ENCODE peak calls at places on chromosomes 5 and 9, in five cellular contexts. B is epithelial cell of esophagus, G is AG10803, M is right atrium auricular region, P is coronary artery. O is an unnamed sample.

GRCh38 chr5:78745985-78746384 is 97.4 kb upstream of the LHFPL2 start:
- DNase-seq in B (no peak), G (peak), M (no peak), P (no peak), O (no peak)

GRCh38 chr5:113022661-113023060 is 46.1 kb downstream of the DCP2 start:
- DNase-seq in B (peak), G (no peak), M (no peak), P (no peak), O (no peak)

GRCh38 chr9:97362777-97363545 is 48.9 kb upstream of the TDRD7 start:
- DNase-seq in B (no peak), G (no peak), M (no peak), P (peak), O (no peak)

GRCh38 chr9:99385814-99386279 is 163.8 kb downstream of the SEC61B start:
- DNase-seq in B (peak), G (peak), M (no peak), P (no peak), O (no peak)

GRCh38 chr5:3512291-3512690 is 83.3 kb upstream of the IRX1 start:
- DNase-seq in B (no peak), G (no peak), M (no peak), P (no peak), O (no peak)

GRCh38 chr5:169242849-169243186 is 58.1 kb downstream of the SLIT3 start:
- DNase-seq in B (no peak), G (peak), M (no peak), P (no peak), O (no peak)

GRCh38 chr5:77776606-77777206 is 567 bp upstream of the TBCA start:
- DNase-seq in B (no peak), G (no peak), M (no peak), P (no peak), O (no peak)

GRCh38 chr5:136516617-136517016 is 151.3 kb upstream of the TRPC7 start:
- DNase-seq in B (no peak), G (no peak), M (no peak), P (no peak), O (no peak)

GRCh38 chr9:89877051-89878002 is 272.5 kb downstream of the GADD45G start:
- DNase-seq in B (no peak), G (no peak), M (peak), P (peak), O (no peak)

GRCh38 chr5:51621156-51621555 is 237.9 kb downstream of the ISL1 start:
- DNase-seq in B (no peak), G (no peak), M (no peak), P (no peak), O (no peak)

GRCh38 chr9:110099236-110099741 is 108.7 kb downstream of the C9orf152 start:
- DNase-seq in B (peak), G (peak), M (peak), P (no peak), O (peak)

GRCh38 chr9:93035821-93036351 is 22.6 kb upstream of the SUSD3 start:
- DNase-seq in B (no peak), G (no peak), M (no peak), P (no peak), O (no peak)

GRCh38 chr5:108930107-108930506 is 182.4 kb downstream of the FER start:
- DNase-seq in B (no peak), G (no peak), M (no peak), P (no peak), O (no peak)

GRCh38 chr5:58717303-58718012 is 134.6 kb downstream of the RAB3C start:
- DNase-seq in B (no peak), G (no peak), M (no peak), P (no peak), O (no peak)

GRCh38 chr9:94908583-94909249 is 182.2 kb downstream of the AOPEP start:
- DNase-seq in B (no peak), G (no peak), M (peak), P (no peak), O (no peak)

GRCh38 chr9:125440411-125440810 is 178.8 kb downstream of the GAPVD1 start:
- DNase-seq in B (no peak), G (no peak), M (no peak), P (peak), O (no peak)

GRCh38 chr9:84493284-84493947 is 152.9 kb upstream of the SLC28A3 start:
- DNase-seq in B (no peak), G (no peak), M (no peak), P (no peak), O (no peak)

GRCh38 chr9:70988551-70988950 is 132.9 kb downstream of the TRPM3 start:
- DNase-seq in B (no peak), G (peak), M (no peak), P (no peak), O (peak)

GRCh38 chr9:77841739-77842386 is 189.7 kb downstream of the GNAQ start:
- DNase-seq in B (no peak), G (peak), M (no peak), P (no peak), O (no peak)

GRCh38 chr5:38167562-38167996 is 90.8 kb upstream of the EGFLAM start:
- DNase-seq in B (no peak), G (no peak), M (peak), P (no peak), O (no peak)

GRCh38 chr9:130870491-130871381 is 25.9 kb downstream of the QRFP start:
- DNase-seq in B (no peak), G (no peak), M (no peak), P (no peak), O (no peak)

GRCh38 chr9:92097997-92098482 is 17.2 kb downstream of the SPTLC1 start:
- DNase-seq in B (peak), G (peak), M (peak), P (peak), O (no peak)

GRCh38 chr9:130347931-130348330 is 82.4 kb downstream of the HMCN2 start:
- DNase-seq in B (no peak), G (no peak), M (no peak), P (no peak), O (no peak)

GRCh38 chr5:180467028-180467427 is 27.2 kb upstream of the CNOT6 start:
- DNase-seq in B (peak), G (peak), M (no peak), P (no peak), O (no peak)

GRCh38 chr9:83406901-83407300 is 131.3 kb downstream of the FRMD3 start:
- DNase-seq in B (no peak), G (no peak), M (no peak), P (no peak), O (no peak)

GRCh38 chr9:122498883-122499288 is 11.7 kb upstream of the OR1J2 start:
- DNase-seq in B (peak), G (peak), M (no peak), P (no peak), O (peak)

GRCh38 chr9:87795178-87795577 is 69.3 kb downstream of the CTSL start:
- DNase-seq in B (no peak), G (no peak), M (no peak), P (no peak), O (no peak)

GRCh38 chr9:128382261-128382660 is 11.1 kb downstream of the URM1 start:
- DNase-seq in B (no peak), G (no peak), M (no peak), P (no peak), O (no peak)

GRCh38 chr5:145806923-145807322 is 28.2 kb downstream of the PRELID2 start:
- DNase-seq in B (peak), G (no peak), M (no peak), P (no peak), O (no peak)

GRCh38 chr5:154674029-154674428 is 81.1 kb upstream of the LARP1 start:
- DNase-seq in B (no peak), G (no peak), M (no peak), P (no peak), O (no peak)

GRCh38 chr9:37964740-37965081 is 60.8 kb upstream of the SLC25A51 start:
- DNase-seq in B (no peak), G (no peak), M (no peak), P (no peak), O (no peak)

GRCh38 chr9:130549093-130549735 is 30.2 kb upstream of the FUBP3 start:
- DNase-seq in B (peak), G (no peak), M (no peak), P (no peak), O (no peak)

GRCh38 chr5:82467006-82467561 is 188.9 kb upstream of the RPS23 start:
- DNase-seq in B (no peak), G (peak), M (peak), P (no peak), O (peak)

GRCh38 chr5:179158556-179158955 is 98.4 kb downstream of the ZNF354C start:
- DNase-seq in B (no peak), G (no peak), M (no peak), P (no peak), O (no peak)

GRCh38 chr5:53378590-53379247 is 101.7 kb upstream of the FST start:
- DNase-seq in B (peak), G (peak), M (no peak), P (no peak), O (no peak)

GRCh38 chr9:120439147-120439546 is 140.8 kb downstream of the CDK5RAP2 start:
- DNase-seq in B (peak), G (peak), M (no peak), P (no peak), O (no peak)

GRCh38 chr5:176578391-176578808 is 29.3 kb downstream of the CDHR2 start:
- DNase-seq in B (peak), G (peak), M (no peak), P (no peak), O (no peak)

GRCh38 chr9:118729981-118730380 is 639.3 kb downstream of the BRINP1 start:
- DNase-seq in B (no peak), G (no peak), M (no peak), P (no peak), O (no peak)

GRCh38 chr9:89594811-89595550 is 9.8 kb upstream of the GADD45G start:
- DNase-seq in B (no peak), G (no peak), M (peak), P (no peak), O (no peak)

DNA sequence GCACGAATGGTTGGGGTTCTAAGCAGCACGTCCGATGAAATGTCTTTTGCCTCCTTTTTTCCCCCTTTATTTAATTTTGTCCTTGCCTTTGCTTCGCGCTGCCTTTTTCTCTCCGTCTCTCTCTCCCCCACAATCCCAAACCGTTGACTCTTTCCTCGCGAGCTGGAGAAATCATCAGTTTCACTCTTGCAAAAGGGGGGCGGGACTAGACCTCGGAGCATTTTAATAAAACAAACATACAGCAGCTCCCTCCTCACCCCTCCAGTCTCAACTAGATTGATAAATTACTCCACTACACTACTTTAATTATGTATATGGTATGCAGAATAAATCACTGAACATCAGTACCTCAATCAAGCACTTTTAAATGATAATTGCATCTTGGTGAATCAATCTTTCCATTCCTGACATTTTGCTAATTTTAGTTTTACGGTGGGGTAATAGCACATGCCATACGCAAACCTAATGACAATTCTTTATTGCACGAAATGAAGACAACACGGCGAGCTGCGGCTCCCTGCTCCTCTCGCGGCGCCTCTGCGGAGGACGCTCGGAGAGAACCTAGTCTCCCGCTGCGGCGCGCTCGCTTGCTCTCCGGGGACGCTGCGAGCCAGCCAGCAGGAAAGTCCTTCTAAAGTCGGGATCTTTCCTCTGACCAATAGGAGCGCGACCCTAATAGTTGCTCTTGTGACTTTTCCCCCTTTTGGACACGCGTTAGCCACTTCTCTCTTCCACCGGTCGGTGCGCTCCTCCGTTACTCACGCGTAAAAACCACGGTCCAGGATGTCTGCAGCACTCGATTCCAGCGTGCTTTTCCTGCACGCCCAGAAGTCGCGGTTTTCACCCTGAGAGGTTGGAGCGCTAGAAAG is 816 bp upstream of the MEF2C start:
- DNase-seq in B (peak), G (peak), M (peak), P (peak), O (peak)
- TF ChIP-seq CTCF in B (no peak), G (peak), M (peak), P (no peak), O (no peak)

DNA sequence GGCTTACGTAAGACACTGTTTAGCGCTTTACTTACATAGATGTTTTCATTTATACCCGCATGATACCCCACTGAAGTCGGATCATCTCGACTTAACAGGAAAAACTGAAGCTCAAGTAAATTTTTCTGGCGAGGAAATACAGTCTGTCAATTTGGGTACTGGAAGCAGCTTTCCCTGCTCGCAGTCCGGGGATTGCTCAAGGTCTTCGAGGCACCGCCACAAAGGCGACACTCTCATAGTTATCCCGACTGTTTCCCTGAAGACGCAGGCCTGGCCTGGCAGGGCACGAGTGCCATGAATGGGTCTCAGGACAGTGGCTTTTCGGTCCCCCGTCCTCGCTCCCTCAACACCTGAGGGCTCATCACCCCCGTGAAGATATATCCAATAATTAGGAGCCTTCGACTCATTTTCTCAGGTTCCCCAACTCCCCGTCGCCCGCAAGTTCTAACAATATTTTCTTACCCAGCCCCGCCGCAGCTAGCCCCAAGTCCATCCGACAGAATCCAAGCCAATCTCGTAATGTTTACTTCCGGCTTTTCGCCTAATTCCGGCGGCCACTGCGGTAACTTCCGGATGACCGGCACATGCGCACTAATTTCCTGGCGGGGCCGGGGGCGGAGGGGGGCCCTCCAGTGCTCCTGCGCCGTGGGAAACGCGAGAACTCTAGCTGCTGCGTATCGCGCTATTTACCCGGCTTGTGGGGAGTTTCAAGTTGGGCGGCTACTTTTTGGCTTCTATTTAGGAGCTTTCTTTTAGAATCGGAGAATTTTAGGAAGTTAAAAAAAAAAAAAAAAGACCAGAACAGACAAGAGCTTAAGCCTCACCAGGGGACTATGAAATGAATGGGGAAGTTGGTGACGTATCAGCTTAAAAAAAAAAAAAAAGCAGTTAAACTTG is at the start of gene SLU7:
- DNase-seq in B (peak), G (peak), M (peak), P (peak), O (peak)
- H3K4me3 ChIP-seq in B (peak), G (peak), M (peak), P (peak), O (peak)

DNA sequence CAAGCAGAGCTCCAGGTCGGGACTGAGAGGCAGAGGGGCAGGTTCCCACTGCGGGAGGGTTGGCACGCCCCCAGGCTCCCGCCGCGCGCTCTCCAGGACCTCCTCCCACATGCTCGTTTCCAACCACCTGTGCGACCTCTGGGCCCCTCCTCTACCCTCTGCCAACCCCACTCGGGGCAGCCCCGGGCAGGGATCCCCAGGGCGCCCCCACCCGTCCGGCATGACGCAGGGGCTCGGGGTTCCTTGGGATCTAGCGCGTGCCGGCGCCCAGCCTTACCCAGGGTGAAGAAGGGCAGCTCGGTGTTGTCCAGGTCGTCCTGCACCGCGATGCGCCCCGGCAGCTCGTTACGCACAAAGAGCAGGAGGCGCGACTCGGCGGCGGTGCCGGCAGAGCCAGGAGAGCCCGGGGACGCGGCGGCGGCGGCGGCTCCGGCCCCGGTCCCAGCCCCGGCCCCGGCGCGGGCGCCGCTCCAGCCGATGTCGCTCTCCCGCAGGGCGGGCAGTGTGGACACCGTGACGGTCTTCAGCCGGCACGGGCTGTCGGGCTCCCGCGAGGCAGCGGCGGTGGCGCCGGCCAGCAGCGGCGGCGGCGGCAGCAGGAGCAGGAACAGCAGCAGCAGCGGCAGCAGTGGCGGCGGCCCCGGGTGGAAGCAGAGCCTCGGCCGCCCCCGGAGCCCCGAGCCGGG is 494 bp downstream of the ASTN2 start:
- DNase-seq in B (peak), G (peak), M (no peak), P (no peak), O (no peak)
- TF ChIP-seq CTCF in B (no peak), G (no peak), M (no peak), P (no peak), O (no peak)

GRCh38 chr9:34653131-34653530 is 1.1 kb downstream of the IL11RA start:
- DNase-seq in B (no peak), G (peak), M (no peak), P (no peak), O (no peak)
- H3K4me3 ChIP-seq in B (no peak), G (peak), M (peak), P (peak), O (no peak)

GRCh38 chr9:115998661-115999060 is 154.9 kb upstream of the PAPPA start:
- DNase-seq in B (no peak), G (peak), M (no peak), P (no peak), O (no peak)

GRCh38 chr9:116002181-116002580 is 151.4 kb upstream of the PAPPA start:
- DNase-seq in B (no peak), G (peak), M (no peak), P (no peak), O (no peak)

GRCh38 chr9:115999498-115999897 is 154.1 kb upstream of the PAPPA start:
- DNase-seq in B (peak), G (peak), M (no peak), P (no peak), O (no peak)

GRCh38 chr9:116000748-116001329 is 152.8 kb upstream of the PAPPA start:
- DNase-seq in B (peak), G (no peak), M (no peak), P (no peak), O (no peak)

GRCh38 chr9:115997923-115998322 is 155.7 kb upstream of the PAPPA start:
- DNase-seq in B (no peak), G (peak), M (no peak), P (no peak), O (peak)
- TF ChIP-seq CTCF in B (no peak), G (no peak), M (no peak), P (no peak), O (no peak)

GRCh38 chr5:40683351-40683750 is 3.6 kb downstream of the PTGER4 start:
- DNase-seq in B (no peak), G (no peak), M (no peak), P (no peak), O (no peak)

GRCh38 chr5:40679998-40680681 is 425 bp downstream of the PTGER4 start:
- DNase-seq in B (peak), G (no peak), M (no peak), P (peak), O (no peak)

GRCh38 chr5:40680741-40681350 is 1.1 kb downstream of the PTGER4 start:
- DNase-seq in B (peak), G (peak), M (no peak), P (no peak), O (no peak)

GRCh38 chr5:40681351-40682311 is 1.9 kb downstream of the PTGER4 start:
- DNase-seq in B (peak), G (peak), M (no peak), P (no peak), O (no peak)

DNA sequence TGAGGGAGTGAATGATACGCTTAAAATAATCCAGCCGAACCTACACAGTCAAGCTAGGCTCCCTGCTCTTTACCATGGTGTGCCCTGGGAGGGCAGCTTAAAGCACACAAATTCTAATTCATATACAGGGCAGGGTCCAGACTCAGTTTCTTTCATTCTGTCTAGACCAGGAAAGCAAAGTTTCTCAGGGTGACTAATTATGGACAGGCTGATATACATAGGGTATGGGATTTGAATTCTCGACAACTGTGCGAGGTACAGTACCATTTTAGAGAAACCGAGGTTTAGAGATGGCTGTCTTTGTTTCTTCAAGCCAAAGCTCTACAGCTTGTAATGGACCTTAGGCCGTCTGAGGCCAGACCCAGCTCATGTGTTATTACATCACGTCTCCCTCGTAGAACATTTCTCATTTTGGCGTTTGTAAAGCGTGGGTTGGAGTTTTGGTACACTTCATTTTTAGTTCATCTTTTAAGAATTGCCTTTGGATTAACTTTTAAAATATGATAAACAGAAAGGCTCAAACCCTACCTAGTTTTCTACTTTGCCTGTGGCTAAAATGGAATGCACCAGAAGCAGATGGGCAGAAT is 2.8 kb downstream of the PTGER4 start:
- DNase-seq in B (peak), G (peak), M (no peak), P (no peak), O (no peak)
- H3K4me3 ChIP-seq in B (peak), G (peak), M (peak), P (peak), O (no peak)

GRCh38 chr9:75483636-75484035 is 395.3 kb downstream of the OSTF1 start:
- DNase-seq in B (peak), G (no peak), M (no peak), P (no peak), O (no peak)

GRCh38 chr9:75488082-75488713 is 399.9 kb downstream of the OSTF1 start:
- DNase-seq in B (no peak), G (no peak), M (no peak), P (no peak), O (no peak)

GRCh38 chr9:75482566-75482965 is 394.3 kb downstream of the OSTF1 start:
- DNase-seq in B (no peak), G (no peak), M (no peak), P (no peak), O (no peak)
- TF ChIP-seq CTCF in B (no peak), G (no peak), M (no peak), P (no peak), O (no peak)